ENCODE peak calls at places on chromosomes 4 and X, in five cellular contexts. R is A549; C is CD8-positive, alpha-beta T cell; N is kidney; J is pancreas. L is an unnamed sample. For H3K4me1, the result is how much of the 10 kb centered on the place peaks cover.

GRCh38 chr4:118941149-118941548 is 52.5 kb downstream of the SYNPO2 start:
- DNase-seq in R (no peak), C (no peak), N (no peak), J (peak), L (no peak)

GRCh38 chr4:99634742-99635360 is 22.8 kb downstream of the C4orf54 start:
- DNase-seq in R (no peak), C (no peak), N (no peak), J (no peak), L (no peak)

GRCh38 chr4:61277785-61278184 is 77.7 kb downstream of the ADGRL3 start:
- DNase-seq in R (no peak), C (no peak), N (no peak), J (no peak), L (no peak)

GRCh38 chr4:7429601-7430078 is 5.1 kb downstream of the PSAPL1 start:
- DNase-seq in R (no peak), C (no peak), N (peak), J (peak), L (no peak)

GRCh38 chrX:29432534-29432933 is 782.8 kb upstream of the MAGEB2 start:
- DNase-seq in R (no peak), C (no peak), N (no peak), J (no peak), L (no peak)

GRCh38 chr4:140116442-140117104 is 37.4 kb downstream of the MAML3 start:
- DNase-seq in R (peak), C (no peak), N (no peak), J (no peak), L (no peak)

GRCh38 chr4:89158884-89159503 is 47.7 kb downstream of the TIGD2 start:
- DNase-seq in R (peak), C (no peak), N (no peak), J (no peak), L (peak)

GRCh38 chr4:96776922-96777510 is 937.1 kb downstream of the PDHA2 start:
- DNase-seq in R (no peak), C (no peak), N (no peak), J (no peak), L (no peak)

GRCh38 chr4:1714303-1715001 is 2.3 kb upstream of the SLBP start:
- DNase-seq in R (peak), C (no peak), N (no peak), J (no peak), L (no peak)
- H3K4me1 ChIP-seq in R (under half), C (under half), N (under half), J (under half), L (under half)

DNA sequence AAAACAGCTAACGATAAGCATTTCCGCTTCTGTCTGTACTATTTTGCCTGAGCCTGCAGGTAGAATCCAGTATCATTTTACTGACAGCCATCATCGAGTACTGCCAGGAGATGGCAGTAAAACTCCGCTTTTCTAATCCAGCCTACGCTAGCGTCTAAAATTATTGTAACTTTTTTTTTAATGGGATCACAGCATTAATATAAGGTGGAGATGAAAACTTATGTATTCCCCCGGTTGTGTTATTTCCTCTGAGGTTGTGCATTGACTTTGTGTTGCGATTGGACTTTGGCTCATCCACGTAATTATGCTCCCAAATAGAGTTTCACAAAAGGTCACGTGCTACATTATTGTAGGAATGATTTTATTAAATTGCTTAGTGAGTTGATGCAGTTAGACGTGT is 248.1 kb downstream of the C4orf33 start:
- DNase-seq in R (peak), C (no peak), N (no peak), J (no peak), L (peak)
- TF ChIP-seq CTCF in R (peak), C (no peak), N (peak), J (no peak), L (peak)

DNA sequence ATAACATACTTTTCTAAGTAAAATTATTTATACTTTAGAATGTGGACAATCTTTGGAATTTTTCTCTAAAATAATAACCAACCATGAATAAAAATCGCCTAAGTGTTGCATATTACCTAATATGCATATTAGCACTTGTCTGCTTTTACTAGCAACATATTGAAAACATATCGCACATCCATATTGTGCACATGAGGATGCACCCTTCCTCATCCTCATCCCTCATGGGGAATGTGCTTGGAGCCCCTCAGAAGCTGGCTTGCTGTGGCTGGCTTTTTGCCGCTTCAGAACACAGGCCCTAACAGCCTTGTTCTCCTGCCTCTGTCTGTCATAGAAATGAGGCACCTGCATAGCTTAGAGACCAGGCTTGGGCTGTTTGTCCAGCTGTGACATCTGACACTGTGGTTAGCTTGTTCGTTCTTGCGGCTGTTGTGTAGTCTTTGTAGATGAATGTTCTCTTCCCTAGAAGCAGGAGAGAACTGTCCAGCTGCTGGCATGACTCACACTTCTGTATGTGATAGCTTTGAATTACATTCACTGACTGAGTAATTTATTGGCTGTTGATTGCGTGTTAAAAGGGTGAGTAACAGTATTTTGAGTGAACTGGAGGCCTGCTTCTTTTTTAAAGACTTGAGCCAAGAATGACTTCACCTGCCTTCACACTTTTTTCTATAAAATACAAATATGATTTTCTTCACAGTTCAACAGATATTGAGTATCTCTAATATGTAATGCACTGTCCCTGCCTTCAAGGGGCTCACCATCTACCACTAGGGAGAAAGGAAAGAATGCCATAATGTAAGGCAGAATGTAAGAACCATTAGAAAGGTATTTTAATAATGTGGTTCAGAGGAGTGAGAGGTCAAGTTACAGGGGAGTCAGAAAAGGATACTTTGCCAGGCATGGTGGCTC is 81.9 kb downstream of the HMGB2 start:
- DNase-seq in R (peak), C (no peak), N (no peak), J (peak), L (peak)
- H3K4me1 ChIP-seq in R (under half), C (under half), N (under half), J (under half), L (under half)

DNA sequence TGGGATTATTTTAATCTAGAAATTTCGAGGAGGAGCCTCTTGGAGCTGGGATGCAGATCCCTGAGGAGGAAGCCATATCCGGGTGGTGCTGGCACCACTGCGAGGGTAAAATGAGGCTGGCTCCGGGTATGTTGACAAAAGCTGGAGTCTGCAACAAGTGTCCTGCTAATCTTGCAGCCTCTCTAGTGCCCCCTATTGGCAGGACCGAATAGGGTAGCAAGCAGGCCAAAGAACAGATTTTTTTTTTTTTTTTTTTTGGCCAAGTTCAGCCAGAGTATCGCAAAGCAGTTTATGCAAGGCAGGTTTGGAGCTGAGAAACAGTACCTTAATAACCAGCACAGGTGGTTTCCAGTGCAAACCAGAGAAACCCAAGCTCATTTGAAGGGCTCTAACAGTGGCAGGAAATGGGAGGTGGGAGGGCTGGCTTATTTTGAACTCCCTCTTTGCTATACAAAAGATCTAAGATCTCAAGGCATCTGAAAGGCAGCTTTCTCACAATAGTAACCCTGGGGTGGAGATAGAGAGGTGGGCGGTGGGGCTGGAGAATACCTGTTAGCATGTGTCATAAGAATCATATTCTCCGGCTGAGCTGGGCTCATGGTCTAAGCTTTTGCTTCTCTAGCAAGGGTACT is 38.2 kb upstream of the OCIAD2 start:
- DNase-seq in R (peak), C (no peak), N (no peak), J (no peak), L (no peak)
- TF ChIP-seq CTCF in R (peak), C (peak), N (peak), J (no peak), L (peak)

GRCh38 chr4:163810757-163811156 is 316.3 kb downstream of the TMA16 start:
- DNase-seq in R (peak), C (no peak), N (no peak), J (no peak), L (no peak)

GRCh38 chr4:163818673-163819072 is 324.2 kb downstream of the TMA16 start:
- DNase-seq in R (no peak), C (no peak), N (no peak), J (no peak), L (no peak)

GRCh38 chr4:163816494-163816893 is 322.0 kb downstream of the TMA16 start:
- DNase-seq in R (no peak), C (no peak), N (no peak), J (no peak), L (no peak)

GRCh38 chr4:163815776-163816175 is 321.3 kb downstream of the TMA16 start:
- DNase-seq in R (no peak), C (no peak), N (no peak), J (no peak), L (no peak)
- H3K4me1 ChIP-seq in R (under half), C (under half), N (under half), J (under half), L (under half)

DNA sequence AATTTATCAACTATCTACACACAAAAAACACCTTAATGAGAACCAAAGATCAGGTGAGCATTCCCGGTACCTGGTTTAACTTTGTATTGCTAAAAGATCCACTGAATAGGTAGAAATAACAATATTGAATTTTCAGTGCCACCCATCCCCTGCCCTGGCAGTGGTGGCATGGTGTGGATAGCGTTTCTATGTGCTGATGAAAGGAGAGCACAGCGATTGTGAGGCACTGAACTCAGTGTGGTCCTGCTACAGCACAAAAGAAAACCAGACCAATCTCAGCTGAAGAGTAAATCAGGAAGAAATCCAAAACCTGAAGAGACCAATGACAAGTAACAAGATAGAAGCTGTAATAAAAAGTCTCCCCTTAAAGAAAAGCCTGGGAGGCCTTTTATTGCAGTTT is 984.6 kb upstream of the AGA start:
- DNase-seq in R (no peak), C (no peak), N (no peak), J (no peak), L (no peak)
- TF ChIP-seq CTCF in R (no peak), C (no peak), N (no peak), J (no peak), L (no peak)

GRCh38 chr4:159043861-159044260 is 59.0 kb upstream of the RAPGEF2 start:
- DNase-seq in R (no peak), C (no peak), N (no peak), J (no peak), L (no peak)
- H3K4me1 ChIP-seq in R (under half), C (under half), N (under half), J (under half), L (under half)

DNA sequence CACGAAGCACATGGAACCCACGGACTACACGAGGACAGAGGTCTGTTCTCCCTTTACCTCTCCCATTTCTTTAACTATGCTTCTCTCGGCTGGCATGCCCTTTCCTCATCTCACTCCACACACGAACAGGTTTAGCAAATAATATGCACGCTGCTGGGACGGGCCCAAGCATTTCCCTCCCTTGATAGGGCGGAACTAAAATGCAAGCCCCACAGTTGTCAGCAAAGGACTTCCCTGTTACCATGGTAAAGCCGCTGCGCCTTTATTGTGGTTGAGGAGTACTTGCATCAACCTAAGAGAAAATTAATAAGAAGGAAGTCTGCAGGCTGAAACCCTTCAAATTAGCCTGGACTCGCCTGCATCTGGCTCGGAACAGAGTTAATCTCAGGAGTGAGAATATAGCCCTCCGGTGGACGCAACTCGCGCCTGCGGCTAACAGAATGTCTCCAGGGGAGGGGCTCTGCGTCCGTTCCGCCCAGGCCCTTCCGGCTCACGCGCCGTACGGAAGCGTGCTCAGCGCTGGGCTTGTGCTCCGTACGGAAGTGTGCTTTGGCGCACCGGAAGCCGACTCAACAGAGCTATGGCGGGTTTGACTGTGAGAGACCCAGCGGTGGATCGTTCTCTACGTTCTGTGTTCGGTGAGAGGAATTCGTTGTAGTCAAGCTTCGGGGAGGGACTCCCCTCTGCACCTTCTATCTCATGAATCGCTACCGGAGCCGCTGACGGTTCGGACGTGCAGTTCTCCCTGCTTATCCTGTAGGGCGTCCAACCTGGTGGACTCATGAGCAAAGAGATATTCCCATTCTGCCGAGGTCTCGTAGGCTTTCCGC is at the start of gene CSTF2:
- DNase-seq in R (peak), C (peak), N (peak), J (peak), L (peak)
- TF ChIP-seq CTCF in R (no peak), C (no peak), N (no peak), J (no peak), L (no peak)